ENCODE peak calls at places on chromosomes 11 and 22, in six cellular contexts. V is tibial nerve, A is uterus, X is heart left ventricle, J is A549, M is breast epithelium. S is an unnamed sample.

GRCh38 chr11:29712616-29713015 is 304.2 kb downstream of the KCNA4 start:
- DNase-seq in V (no peak), A (no peak), X (no peak), J (no peak), M (no peak), S (no peak)

GRCh38 chr22:23240639-23241389 is 60.5 kb downstream of the BCR start:
- DNase-seq in V (no peak), A (no peak), X (peak), J (peak), M (no peak), S (no peak)

GRCh38 chr22:38751422-38752346 is 4.1 kb downstream of the SUN2 start:
- DNase-seq in V (no peak), A (no peak), X (peak), J (no peak), M (peak), S (peak)

GRCh38 chr11:134364261-134364660 is 32.5 kb downstream of the GLB1L2 start:
- DNase-seq in V (no peak), A (no peak), X (peak), J (no peak), M (no peak), S (no peak)

GRCh38 chr11:101369835-101370234 is 214.0 kb downstream of the TRPC6 start:
- DNase-seq in V (no peak), A (no peak), X (no peak), J (no peak), M (no peak), S (no peak)

GRCh38 chr22:44814266-44815098 is 62.1 kb downstream of the ARHGAP8 start:
- DNase-seq in V (no peak), A (no peak), X (no peak), J (no peak), M (no peak), S (no peak)

GRCh38 chr22:22558972-22559603 is at the start of gene PRAME:
- DNase-seq in V (no peak), A (no peak), X (peak), J (peak), M (no peak), S (no peak)

GRCh38 chr22:48889887-48890692 is 937.6 kb downstream of the BRD1 start:
- DNase-seq in V (no peak), A (no peak), X (no peak), J (no peak), M (no peak), S (no peak)

GRCh38 chr11:57646756-57647303 is 2.9 kb downstream of the YPEL4 start:
- DNase-seq in V (no peak), A (no peak), X (no peak), J (no peak), M (no peak), S (no peak)

GRCh38 chr22:26172389-26172990 is 3.2 kb downstream of the SEZ6L start:
- DNase-seq in V (no peak), A (no peak), X (no peak), J (peak), M (no peak), S (no peak)

GRCh38 chr11:84549221-84549620 is 1077.9 kb downstream of the DLG2 start:
- DNase-seq in V (no peak), A (no peak), X (no peak), J (no peak), M (no peak), S (no peak)

GRCh38 chr11:64869571-64870175 is 8.7 kb downstream of the EHD1 start:
- DNase-seq in V (no peak), A (no peak), X (no peak), J (no peak), M (no peak), S (no peak)

GRCh38 chr11:75667268-75667830 is 1.5 kb downstream of the MAP6 start:
- DNase-seq in V (no peak), A (no peak), X (peak), J (peak), M (no peak), S (no peak)

GRCh38 chr11:8917157-8917820 is 6.3 kb downstream of the AKIP1 start:
- DNase-seq in V (no peak), A (peak), X (no peak), J (no peak), M (peak), S (no peak)

GRCh38 chr11:128643661-128644060 is 50.2 kb upstream of the FLI1 start:
- DNase-seq in V (no peak), A (no peak), X (no peak), J (no peak), M (no peak), S (no peak)

GRCh38 chr22:25749420-25750169 is 7.6 kb downstream of the MYO18B start:
- DNase-seq in V (no peak), A (no peak), X (no peak), J (no peak), M (no peak), S (no peak)

GRCh38 chr22:39215430-39216142 is 29.2 kb downstream of the PDGFB start:
- DNase-seq in V (no peak), A (no peak), X (no peak), J (peak), M (no peak), S (no peak)

GRCh38 chr11:35126000-35126878 is 12.7 kb upstream of the CD44 start:
- DNase-seq in V (no peak), A (no peak), X (no peak), J (no peak), M (no peak), S (no peak)

GRCh38 chr11:9462172-9462799 is 1.5 kb downstream of the ZNF143 start:
- DNase-seq in V (no peak), A (no peak), X (no peak), J (no peak), M (no peak), S (no peak)

GRCh38 chr11:66988238-66988637 is 13.1 kb downstream of the C11orf86 start:
- DNase-seq in V (no peak), A (no peak), X (no peak), J (no peak), M (no peak), S (no peak)

GRCh38 chr22:17675584-17675983 is 37.0 kb downstream of the BCL2L13 start:
- DNase-seq in V (no peak), A (no peak), X (no peak), J (no peak), M (no peak), S (no peak)

GRCh38 chr22:35838849-35839646 is 121.4 kb downstream of the APOL5 start:
- DNase-seq in V (peak), A (peak), X (no peak), J (peak), M (no peak), S (peak)

GRCh38 chr11:69642913-69643632 is 2.1 kb downstream of the CCND1 start:
- DNase-seq in V (peak), A (peak), X (peak), J (peak), M (peak), S (peak)
- H3K4me3 ChIP-seq in V (peak), A (peak), X (peak), J (peak), M (peak), S (peak)

DNA sequence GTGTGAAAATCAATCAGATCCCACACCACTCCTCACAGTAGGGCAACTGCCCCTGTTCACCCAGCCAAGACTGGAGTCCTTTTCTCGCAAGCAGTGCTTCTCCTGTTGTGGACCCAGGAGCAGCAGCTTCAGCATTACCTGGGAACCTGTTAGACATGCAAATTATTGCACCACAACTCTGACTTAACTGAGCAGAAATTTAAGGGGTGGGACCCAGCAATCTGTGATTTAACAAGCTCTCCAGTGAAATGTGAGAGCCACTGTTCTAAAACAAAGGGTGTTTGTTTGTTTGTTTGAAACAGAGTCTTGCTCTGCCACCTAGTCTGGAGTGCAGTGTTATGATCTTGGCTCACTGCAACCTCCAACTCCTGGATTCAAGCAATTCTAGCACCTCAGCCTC is 591.4 kb downstream of the SOX6 start:
- DNase-seq in V (no peak), A (no peak), X (no peak), J (no peak), M (no peak), S (no peak)
- TF ChIP-seq POLR2A in V (no peak), A (no peak), X (no peak), J (no peak), M (no peak), S (no peak)

GRCh38 chr11:61769169-61769920 is 16.9 kb downstream of the MYRF start:
- DNase-seq in V (no peak), A (no peak), X (no peak), J (no peak), M (no peak), S (no peak)
- TF ChIP-seq CTCF in V (no peak), A (no peak), X (no peak), J (peak), M (no peak), S (no peak)

GRCh38 chr11:63573881-63574855 is 11.0 kb upstream of the PLAAT2 start:
- DNase-seq in V (no peak), A (peak), X (peak), J (peak), M (no peak), S (peak)

GRCh38 chr11:63572026-63572688 is 9.0 kb upstream of the PLAAT2 start:
- DNase-seq in V (no peak), A (no peak), X (no peak), J (no peak), M (no peak), S (no peak)

GRCh38 chr11:63569570-63569969 is 6.4 kb upstream of the PLAAT2 start:
- DNase-seq in V (no peak), A (no peak), X (no peak), J (no peak), M (no peak), S (no peak)

DNA sequence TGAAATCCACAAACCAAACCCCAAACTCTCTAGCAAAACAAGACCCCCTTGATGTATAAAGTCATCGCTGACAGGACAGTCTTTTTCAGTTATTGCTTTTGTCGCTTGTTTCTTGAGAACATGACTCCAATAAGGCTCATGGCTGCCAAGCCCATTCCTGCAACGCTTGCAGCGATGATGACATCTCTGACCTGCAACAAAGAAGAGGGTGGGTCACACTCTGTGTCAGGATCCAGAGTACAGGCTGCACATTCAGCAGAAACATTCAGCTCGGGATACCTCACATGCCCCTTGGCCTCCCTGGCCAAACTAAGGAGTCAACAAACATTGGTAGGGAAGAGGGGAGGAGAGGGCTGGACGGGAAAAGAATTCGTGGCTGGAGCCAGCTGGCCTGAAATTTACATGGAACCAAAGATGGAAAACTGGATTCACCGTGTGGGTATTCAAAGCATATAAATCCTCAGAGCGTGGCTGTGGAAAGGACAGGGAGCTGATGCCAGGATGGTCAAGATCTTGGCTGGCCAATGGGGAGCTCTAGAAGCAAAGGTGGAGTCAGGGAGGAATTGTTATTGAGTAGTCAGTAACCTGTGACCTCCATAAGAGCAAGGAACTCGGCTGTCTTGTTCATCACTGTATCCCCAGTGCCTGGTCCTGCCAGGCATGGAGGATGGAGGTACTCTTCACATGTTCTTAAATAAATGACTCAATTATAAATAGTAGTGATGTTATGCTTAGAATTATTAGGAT is 11.8 kb upstream of the PLAAT2 start:
- DNase-seq in V (peak), A (peak), X (peak), J (no peak), M (peak), S (peak)
- H3K4me3 ChIP-seq in V (peak), A (peak), X (peak), J (no peak), M (peak), S (peak)

GRCh38 chr11:86904001-86904400 is 51.2 kb downstream of the FZD4 start:
- DNase-seq in V (no peak), A (no peak), X (no peak), J (no peak), M (no peak), S (no peak)

GRCh38 chr11:86910592-86910991 is 44.6 kb downstream of the FZD4 start:
- DNase-seq in V (no peak), A (no peak), X (no peak), J (peak), M (no peak), S (no peak)

GRCh38 chr11:86902345-86902744 is 52.9 kb downstream of the FZD4 start:
- DNase-seq in V (no peak), A (no peak), X (no peak), J (no peak), M (no peak), S (no peak)

GRCh38 chr11:86906198-86906597 is 49.0 kb downstream of the FZD4 start:
- DNase-seq in V (no peak), A (no peak), X (no peak), J (no peak), M (no peak), S (no peak)

GRCh38 chr11:86905252-86905651 is 49.9 kb downstream of the FZD4 start:
- DNase-seq in V (no peak), A (no peak), X (no peak), J (no peak), M (no peak), S (no peak)
- TF ChIP-seq POLR2A in V (no peak), A (no peak), X (no peak), J (no peak), M (no peak), S (no peak)

GRCh38 chr11:130828741-130829140 is 87.5 kb downstream of the SNX19 start:
- DNase-seq in V (no peak), A (peak), X (peak), J (no peak), M (no peak), S (peak)

GRCh38 chr11:130829801-130830562 is 86.3 kb downstream of the SNX19 start:
- DNase-seq in V (peak), A (peak), X (peak), J (no peak), M (peak), S (peak)

GRCh38 chr11:130826572-130826971 is 89.7 kb downstream of the SNX19 start:
- DNase-seq in V (no peak), A (no peak), X (no peak), J (no peak), M (no peak), S (no peak)

GRCh38 chr11:130825621-130826020 is 90.7 kb downstream of the SNX19 start:
- DNase-seq in V (no peak), A (no peak), X (no peak), J (no peak), M (no peak), S (no peak)

DNA sequence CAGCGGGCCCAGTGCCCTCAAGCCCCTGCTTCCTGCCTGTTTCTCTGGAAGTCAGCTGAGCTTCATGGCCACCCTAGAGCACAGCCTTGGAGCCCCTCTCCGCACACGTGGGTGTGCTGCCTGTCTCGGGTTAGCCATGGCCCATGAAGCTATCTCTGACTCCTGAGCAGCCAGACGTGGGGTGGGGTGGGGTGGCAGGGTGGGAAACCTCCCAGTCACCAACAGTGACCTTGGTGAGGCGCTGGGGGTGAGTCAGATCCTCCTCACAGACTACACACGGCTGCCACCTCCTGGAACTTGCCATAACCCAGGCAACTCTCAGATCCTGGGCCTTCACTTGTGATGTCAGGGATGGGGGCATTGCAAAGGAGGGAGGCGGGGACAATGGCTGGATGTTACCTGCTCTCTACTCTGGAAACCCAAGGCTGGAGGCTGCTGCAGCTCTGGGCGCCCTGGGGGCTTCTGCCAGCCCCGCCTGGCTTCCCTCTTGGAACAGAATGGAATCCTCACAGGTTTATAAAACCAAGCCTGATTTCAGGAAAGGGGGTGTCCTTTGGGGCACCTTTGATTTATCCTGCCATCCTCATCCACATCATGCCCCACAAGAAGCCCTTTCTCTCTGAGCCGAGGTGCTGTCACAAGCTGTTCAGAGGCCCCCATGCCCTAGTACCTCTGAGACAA is 88.4 kb downstream of the SNX19 start:
- DNase-seq in V (peak), A (peak), X (peak), J (peak), M (no peak), S (peak)
- TF ChIP-seq CTCF in V (peak), A (peak), X (peak), J (peak), M (peak), S (peak)

DNA sequence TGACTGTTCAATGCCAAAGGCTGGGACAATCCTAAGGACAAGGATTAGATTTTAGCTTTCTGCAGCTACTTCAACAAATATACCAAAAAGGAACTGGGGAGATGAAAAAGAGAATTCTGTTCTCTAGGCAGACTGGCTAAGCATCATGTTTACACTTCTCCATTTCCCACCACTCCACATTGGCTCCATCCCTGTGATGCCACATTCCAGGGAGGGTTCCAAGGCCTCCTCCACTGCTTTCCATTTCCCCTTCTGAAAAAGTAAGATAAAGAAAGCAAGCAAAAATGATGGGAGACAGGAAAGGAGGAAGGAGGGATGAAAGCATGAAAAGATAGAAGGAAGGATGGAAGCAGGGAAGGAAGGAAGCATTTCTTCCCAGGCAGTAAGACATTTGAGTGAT is 315.8 kb downstream of the BLID start:
- DNase-seq in V (no peak), A (no peak), X (no peak), J (no peak), M (no peak), S (no peak)
- H3K4me3 ChIP-seq in V (no peak), A (no peak), X (no peak), J (no peak), M (no peak), S (no peak)

GRCh38 chr22:37043214-37043827 is 8.2 kb upstream of the KCTD17 start:
- DNase-seq in V (no peak), A (no peak), X (no peak), J (no peak), M (no peak), S (no peak)
- TF ChIP-seq POLR2A in V (no peak), A (no peak), X (no peak), J (no peak), M (no peak), S (no peak)

S was measured in gastrocnemius medialis.